ENCODE peak calls at places on chromosomes 4 and X, in six cellular contexts. F is globus pallidus, K is HT-29, P is GM12865, O is T-cell, S is EH. T is an unnamed sample.

GRCh38 chrX:13092455-13092941 is 48.1 kb upstream of the FAM9C start:
- DNase-seq in F (peak), P (peak), O (peak), S (no peak), K (peak), T (no peak)

GRCh38 chr4:134027931-134028330 is 173.7 kb downstream of the PABPC4L start:
- DNase-seq in O (no peak), K (peak), S (peak), F (no peak), P (no peak), T (peak)

GRCh38 chr4:183798921-183799307 is 106.2 kb upstream of the STOX2 start:
- DNase-seq in O (no peak), F (no peak), S (no peak), K (no peak), P (no peak), T (no peak)

GRCh38 chrX:133414399-133415275 is 652 bp downstream of the GPC4 start:
- DNase-seq in K (peak), O (no peak), F (no peak), S (no peak), P (no peak), T (peak)

GRCh38 chrX:36963069-36963808 is 44.9 kb upstream of the FAM47C start:
- DNase-seq in O (no peak), F (no peak), S (no peak), K (no peak), P (no peak), T (no peak)

GRCh38 chr4:69134471-69134870 is 38.2 kb downstream of the UGT2B7 start:
- DNase-seq in F (no peak), O (no peak), K (no peak), S (no peak), P (no peak), T (no peak)

GRCh38 chr4:4541661-4542570 is at the start of gene STX18:
- DNase-seq in K (peak), P (peak), F (peak), O (peak), S (peak), T (peak)

GRCh38 chr4:8837181-8837811 is 34.3 kb downstream of the HMX1 start:
- DNase-seq in S (no peak), O (no peak), F (peak), K (no peak), P (no peak), T (no peak)

T was measured in OCI-M1.